ENCODE peak calls at places on chromosomes 13 and 19, in five cellular contexts. One of them, this sample, is unnamed.

GRCh38 chr13:108227651-108228272 is 9.6 kb downstream of the ABHD13 start:
- DNase-seq in CD4-positive, CD25-positive, alpha-beta regulatory T cell: peak
- DNase-seq in fibroblast of mammary gland: peak
- DNase-seq in dorsolateral prefrontal cortex: no peak
- DNase-seq in bronchial epithelial cell: peak
- DNase-seq in this sample: peak

GRCh38 chr19:2453431-2454025 is 3.2 kb downstream of the LMNB2 start:
- DNase-seq in CD4-positive, CD25-positive, alpha-beta regulatory T cell: no peak
- DNase-seq in fibroblast of mammary gland: no peak
- DNase-seq in dorsolateral prefrontal cortex: no peak
- DNase-seq in bronchial epithelial cell: no peak
- DNase-seq in this sample: peak

GRCh38 chr13:111474136-111475002 is 153.9 kb downstream of the TEX29 start:
- DNase-seq in CD4-positive, CD25-positive, alpha-beta regulatory T cell: no peak
- DNase-seq in fibroblast of mammary gland: peak
- DNase-seq in dorsolateral prefrontal cortex: peak
- DNase-seq in bronchial epithelial cell: peak
- DNase-seq in this sample: peak

GRCh38 chr19:581399-582111 is 8.1 kb upstream of the HCN2 start:
- DNase-seq in CD4-positive, CD25-positive, alpha-beta regulatory T cell: no peak
- DNase-seq in fibroblast of mammary gland: no peak
- DNase-seq in dorsolateral prefrontal cortex: no peak
- DNase-seq in bronchial epithelial cell: no peak
- DNase-seq in this sample: no peak

GRCh38 chr13:18971576-18972219 is 209.9 kb downstream of the TUBA3C start:
- DNase-seq in CD4-positive, CD25-positive, alpha-beta regulatory T cell: no peak
- DNase-seq in fibroblast of mammary gland: no peak
- DNase-seq in dorsolateral prefrontal cortex: no peak
- DNase-seq in bronchial epithelial cell: no peak
- DNase-seq in this sample: no peak

GRCh38 chr19:46508206-46508605 is 12.5 kb upstream of the PNMA8B start:
- DNase-seq in CD4-positive, CD25-positive, alpha-beta regulatory T cell: no peak
- DNase-seq in fibroblast of mammary gland: no peak
- DNase-seq in dorsolateral prefrontal cortex: no peak
- DNase-seq in bronchial epithelial cell: no peak
- DNase-seq in this sample: no peak

GRCh38 chr13:41054212-41054877 is 7.0 kb upstream of the WBP4 start:
- DNase-seq in CD4-positive, CD25-positive, alpha-beta regulatory T cell: peak
- DNase-seq in fibroblast of mammary gland: peak
- DNase-seq in dorsolateral prefrontal cortex: no peak
- DNase-seq in bronchial epithelial cell: peak
- DNase-seq in this sample: peak

GRCh38 chr13:22964245-22964966 is 216.4 kb upstream of the SGCG start:
- DNase-seq in CD4-positive, CD25-positive, alpha-beta regulatory T cell: no peak
- DNase-seq in fibroblast of mammary gland: no peak
- DNase-seq in dorsolateral prefrontal cortex: no peak
- DNase-seq in bronchial epithelial cell: no peak
- DNase-seq in this sample: no peak

GRCh38 chr19:10872551-10873107 is 1.3 kb downstream of the CARM1 start:
- DNase-seq in CD4-positive, CD25-positive, alpha-beta regulatory T cell: no peak
- DNase-seq in fibroblast of mammary gland: no peak
- DNase-seq in dorsolateral prefrontal cortex: no peak
- DNase-seq in bronchial epithelial cell: no peak
- DNase-seq in this sample: no peak

GRCh38 chr19:19526581-19527370 is 1.9 kb upstream of the YJEFN3 start:
- DNase-seq in CD4-positive, CD25-positive, alpha-beta regulatory T cell: no peak
- DNase-seq in fibroblast of mammary gland: no peak
- DNase-seq in dorsolateral prefrontal cortex: no peak
- DNase-seq in bronchial epithelial cell: no peak
- DNase-seq in this sample: no peak

GRCh38 chr13:107360010-107360409 is 792.1 kb upstream of the ARGLU1 start:
- DNase-seq in CD4-positive, CD25-positive, alpha-beta regulatory T cell: no peak
- DNase-seq in fibroblast of mammary gland: no peak
- DNase-seq in dorsolateral prefrontal cortex: no peak
- DNase-seq in bronchial epithelial cell: no peak
- DNase-seq in this sample: no peak

GRCh38 chr13:20969182-20969581 is 66.6 kb upstream of the XPO4 start:
- DNase-seq in CD4-positive, CD25-positive, alpha-beta regulatory T cell: no peak
- DNase-seq in fibroblast of mammary gland: peak
- DNase-seq in dorsolateral prefrontal cortex: no peak
- DNase-seq in bronchial epithelial cell: peak
- DNase-seq in this sample: peak

GRCh38 chr19:50210425-50210824 is 7.0 kb downstream of the MYH14 start:
- DNase-seq in CD4-positive, CD25-positive, alpha-beta regulatory T cell: no peak
- DNase-seq in fibroblast of mammary gland: no peak
- DNase-seq in dorsolateral prefrontal cortex: no peak
- DNase-seq in bronchial epithelial cell: no peak
- DNase-seq in this sample: no peak

GRCh38 chr13:75452564-75452963 is 29.4 kb downstream of the TBC1D4 start:
- DNase-seq in CD4-positive, CD25-positive, alpha-beta regulatory T cell: no peak
- DNase-seq in fibroblast of mammary gland: peak
- DNase-seq in dorsolateral prefrontal cortex: no peak
- DNase-seq in bronchial epithelial cell: peak
- DNase-seq in this sample: peak

GRCh38 chr13:100245099-100245498 is 156.2 kb downstream of the PCCA start:
- DNase-seq in CD4-positive, CD25-positive, alpha-beta regulatory T cell: no peak
- DNase-seq in fibroblast of mammary gland: no peak
- DNase-seq in dorsolateral prefrontal cortex: no peak
- DNase-seq in bronchial epithelial cell: no peak
- DNase-seq in this sample: no peak

GRCh38 chr13:110108348-110109139 is 198.4 kb downstream of the COL4A1 start:
- DNase-seq in CD4-positive, CD25-positive, alpha-beta regulatory T cell: no peak
- DNase-seq in fibroblast of mammary gland: peak
- DNase-seq in dorsolateral prefrontal cortex: peak
- DNase-seq in bronchial epithelial cell: peak
- DNase-seq in this sample: peak

GRCh38 chr19:4678881-4679379 is 8.8 kb upstream of the MYDGF start:
- DNase-seq in CD4-positive, CD25-positive, alpha-beta regulatory T cell: no peak
- DNase-seq in fibroblast of mammary gland: peak
- DNase-seq in dorsolateral prefrontal cortex: no peak
- DNase-seq in bronchial epithelial cell: no peak
- DNase-seq in this sample: no peak

GRCh38 chr19:18044825-18045304 is 36.9 kb downstream of the ARRDC2 start:
- DNase-seq in CD4-positive, CD25-positive, alpha-beta regulatory T cell: peak
- DNase-seq in fibroblast of mammary gland: peak
- DNase-seq in dorsolateral prefrontal cortex: peak
- DNase-seq in bronchial epithelial cell: peak
- DNase-seq in this sample: peak

GRCh38 chr19:33815410-33816340 is 19.0 kb downstream of the KCTD15 start:
- DNase-seq in CD4-positive, CD25-positive, alpha-beta regulatory T cell: no peak
- DNase-seq in fibroblast of mammary gland: peak
- DNase-seq in dorsolateral prefrontal cortex: peak
- DNase-seq in bronchial epithelial cell: peak
- DNase-seq in this sample: no peak

GRCh38 chr13:27024781-27025492 is 146.7 kb downstream of the USP12 start:
- DNase-seq in CD4-positive, CD25-positive, alpha-beta regulatory T cell: no peak
- DNase-seq in fibroblast of mammary gland: no peak
- DNase-seq in dorsolateral prefrontal cortex: no peak
- DNase-seq in bronchial epithelial cell: no peak
- DNase-seq in this sample: no peak

GRCh38 chr19:51798958-51799310 is 4.0 kb downstream of the FPR3 start:
- DNase-seq in CD4-positive, CD25-positive, alpha-beta regulatory T cell: no peak
- DNase-seq in fibroblast of mammary gland: no peak
- DNase-seq in dorsolateral prefrontal cortex: no peak
- DNase-seq in bronchial epithelial cell: no peak
- DNase-seq in this sample: no peak

GRCh38 chr19:57406516-57407123 is 4.3 kb upstream of the ZNF17 start:
- DNase-seq in CD4-positive, CD25-positive, alpha-beta regulatory T cell: peak
- DNase-seq in fibroblast of mammary gland: peak
- DNase-seq in dorsolateral prefrontal cortex: no peak
- DNase-seq in bronchial epithelial cell: peak
- DNase-seq in this sample: peak

GRCh38 chr13:23579886-23580706 is 9.9 kb downstream of the TNFRSF19 start:
- DNase-seq in CD4-positive, CD25-positive, alpha-beta regulatory T cell: no peak
- DNase-seq in fibroblast of mammary gland: peak
- DNase-seq in dorsolateral prefrontal cortex: no peak
- DNase-seq in bronchial epithelial cell: peak
- DNase-seq in this sample: no peak

GRCh38 chr19:44808463-44809371 is at the start of gene BCAM:
- DNase-seq in CD4-positive, CD25-positive, alpha-beta regulatory T cell: no peak
- DNase-seq in fibroblast of mammary gland: peak
- DNase-seq in dorsolateral prefrontal cortex: no peak
- DNase-seq in bronchial epithelial cell: no peak
- DNase-seq in this sample: no peak

GRCh38 chr13:20400774-20401173 is 124.9 kb downstream of the CRYL1 start:
- DNase-seq in CD4-positive, CD25-positive, alpha-beta regulatory T cell: no peak
- DNase-seq in fibroblast of mammary gland: peak
- DNase-seq in dorsolateral prefrontal cortex: no peak
- DNase-seq in bronchial epithelial cell: peak
- DNase-seq in this sample: no peak

DNA sequence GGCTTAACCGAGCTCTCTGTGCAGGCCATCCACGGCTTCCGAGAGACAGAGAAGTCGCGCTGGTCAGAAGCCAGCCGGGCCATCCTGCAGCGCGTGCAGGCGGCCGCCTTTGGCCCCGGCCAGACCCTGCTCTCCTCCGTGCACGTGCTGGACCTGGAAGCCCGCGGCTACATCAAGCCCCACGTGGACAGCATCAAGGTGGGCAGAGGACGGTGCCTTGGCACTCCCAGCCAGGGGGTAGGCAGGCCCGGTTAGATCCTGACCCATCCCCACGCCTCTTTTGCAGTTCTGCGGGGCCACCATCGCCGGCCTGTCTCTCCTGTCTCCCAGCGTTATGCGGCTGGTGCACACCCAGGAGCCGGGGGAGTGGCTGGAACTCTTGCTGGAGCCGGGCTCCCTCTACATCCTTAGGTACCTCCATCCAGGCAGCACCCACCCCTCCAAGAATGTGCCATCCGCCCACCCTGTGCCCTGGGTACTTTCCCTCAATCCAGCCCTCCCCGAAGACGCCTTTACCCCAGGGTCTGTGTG is 1.5 kb downstream of the PSPN start:
- DNase-seq in CD4-positive, CD25-positive, alpha-beta regulatory T cell: no peak
- DNase-seq in fibroblast of mammary gland: no peak
- DNase-seq in dorsolateral prefrontal cortex: no peak
- DNase-seq in bronchial epithelial cell: no peak
- DNase-seq in this sample: no peak
- H3K4me3 ChIP-seq in CD4-positive, CD25-positive, alpha-beta regulatory T cell: no peak
- H3K4me3 ChIP-seq in fibroblast of mammary gland: peak
- H3K4me3 ChIP-seq in dorsolateral prefrontal cortex: peak
- H3K4me3 ChIP-seq in bronchial epithelial cell: no peak
- H3K4me3 ChIP-seq in this sample: no peak

GRCh38 chr19:55324705-55325104 is 436 bp downstream of the TMEM150B start:
- DNase-seq in CD4-positive, CD25-positive, alpha-beta regulatory T cell: no peak
- DNase-seq in fibroblast of mammary gland: no peak
- DNase-seq in dorsolateral prefrontal cortex: no peak
- DNase-seq in bronchial epithelial cell: no peak
- DNase-seq in this sample: no peak
- H3K4me3 ChIP-seq in CD4-positive, CD25-positive, alpha-beta regulatory T cell: no peak
- H3K4me3 ChIP-seq in fibroblast of mammary gland: no peak
- H3K4me3 ChIP-seq in dorsolateral prefrontal cortex: no peak
- H3K4me3 ChIP-seq in bronchial epithelial cell: no peak
- H3K4me3 ChIP-seq in this sample: no peak

DNA sequence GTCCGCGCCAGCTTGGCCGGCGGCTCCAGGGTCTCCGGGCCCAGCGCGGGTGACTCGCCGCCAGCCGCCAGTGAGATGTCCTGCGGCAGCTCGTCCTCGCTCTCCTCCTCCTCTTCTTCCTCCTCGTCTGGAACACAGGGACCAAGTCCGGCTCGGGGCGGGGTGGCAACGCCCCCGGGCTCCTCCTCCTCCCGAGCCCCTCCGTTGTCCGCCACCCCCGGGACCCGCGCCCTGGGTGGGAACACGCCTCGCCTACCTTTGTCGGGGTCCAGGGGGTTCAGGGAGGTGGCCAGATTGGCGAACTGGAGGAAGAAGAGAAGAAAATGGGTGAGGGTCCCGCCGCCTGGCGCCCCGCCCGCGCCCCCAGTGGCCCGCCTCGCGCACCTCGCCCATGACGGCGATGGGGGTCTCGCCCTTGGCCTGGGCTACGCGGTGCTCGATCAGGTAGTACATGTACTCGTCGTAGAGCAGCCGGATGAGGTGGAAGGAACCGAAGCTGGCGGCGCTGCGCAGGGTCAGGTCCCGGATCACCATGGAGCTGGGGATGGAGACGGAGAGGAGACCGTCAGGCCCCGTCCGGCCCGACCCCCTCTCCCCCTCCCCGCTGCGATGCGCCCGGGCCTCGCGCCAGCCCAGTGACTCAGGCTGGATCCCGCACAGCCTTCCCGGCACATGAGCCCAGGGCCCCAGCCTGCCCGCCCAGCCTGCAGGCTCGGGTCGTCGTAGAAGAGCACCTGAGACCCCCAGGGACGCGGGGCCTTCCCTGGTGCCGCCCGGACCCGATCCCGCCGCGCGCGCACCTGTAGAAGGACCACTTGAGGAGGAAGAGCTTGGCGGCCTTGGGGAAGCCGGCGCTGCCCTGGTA is 10.7 kb downstream of the DCAF15 start:
- DNase-seq in CD4-positive, CD25-positive, alpha-beta regulatory T cell: no peak
- DNase-seq in fibroblast of mammary gland: peak
- DNase-seq in dorsolateral prefrontal cortex: no peak
- DNase-seq in bronchial epithelial cell: no peak
- DNase-seq in this sample: no peak
- H3K4me3 ChIP-seq in CD4-positive, CD25-positive, alpha-beta regulatory T cell: no peak
- H3K4me3 ChIP-seq in fibroblast of mammary gland: no peak
- H3K4me3 ChIP-seq in dorsolateral prefrontal cortex: no peak
- H3K4me3 ChIP-seq in bronchial epithelial cell: no peak
- H3K4me3 ChIP-seq in this sample: peak

DNA sequence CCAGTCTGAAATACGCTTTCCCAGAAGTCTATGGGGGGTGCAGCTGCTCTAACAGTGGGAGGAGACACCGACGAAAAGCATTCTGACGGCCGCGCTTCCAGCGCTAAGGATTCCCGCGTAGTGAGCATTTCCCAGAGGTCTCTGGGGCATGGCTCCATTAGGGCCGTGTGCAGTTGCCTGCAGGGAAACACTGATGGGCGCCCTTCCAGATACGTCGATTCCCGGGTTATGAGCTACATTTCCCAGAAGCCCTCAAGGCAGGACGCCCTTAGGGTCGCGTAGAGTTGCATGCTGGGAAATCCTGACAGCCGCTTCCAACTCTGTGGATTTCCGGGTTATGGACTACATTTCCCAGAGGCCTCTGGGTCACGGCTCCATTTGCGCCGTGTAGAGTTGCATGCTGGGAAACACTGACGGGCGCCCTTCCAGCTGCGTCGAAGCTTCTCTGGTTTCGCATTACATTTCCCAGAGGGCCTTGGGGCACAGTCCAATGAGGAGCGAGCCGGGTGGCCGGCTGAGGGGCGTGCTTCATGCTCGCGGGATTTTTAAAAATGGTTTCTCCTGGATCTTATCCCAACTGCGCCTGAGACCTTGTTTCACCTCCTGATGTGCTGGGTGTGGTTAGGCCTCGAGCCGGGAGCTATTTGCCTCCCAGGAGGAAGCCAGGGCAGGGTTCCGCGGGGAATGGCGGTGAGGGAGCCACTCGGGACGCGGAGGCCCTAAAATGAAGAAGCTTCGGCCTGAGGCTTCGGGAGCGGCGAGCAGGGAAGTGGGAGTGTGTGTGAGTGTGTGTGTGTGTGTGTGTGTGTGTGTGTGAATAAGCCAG is 17.2 kb upstream of the ZNF331 start:
- DNase-seq in CD4-positive, CD25-positive, alpha-beta regulatory T cell: peak
- DNase-seq in fibroblast of mammary gland: peak
- DNase-seq in dorsolateral prefrontal cortex: peak
- DNase-seq in bronchial epithelial cell: peak
- DNase-seq in this sample: peak
- H3K4me3 ChIP-seq in CD4-positive, CD25-positive, alpha-beta regulatory T cell: peak
- H3K4me3 ChIP-seq in fibroblast of mammary gland: peak
- H3K4me3 ChIP-seq in dorsolateral prefrontal cortex: peak
- H3K4me3 ChIP-seq in bronchial epithelial cell: peak
- H3K4me3 ChIP-seq in this sample: peak

GRCh38 chr19:23118400-23118799 is 1.6 kb downstream of the ZNF730 start:
- DNase-seq in CD4-positive, CD25-positive, alpha-beta regulatory T cell: no peak
- DNase-seq in fibroblast of mammary gland: no peak
- DNase-seq in dorsolateral prefrontal cortex: no peak
- DNase-seq in bronchial epithelial cell: no peak
- DNase-seq in this sample: peak
- H3K4me3 ChIP-seq in CD4-positive, CD25-positive, alpha-beta regulatory T cell: no peak
- H3K4me3 ChIP-seq in fibroblast of mammary gland: no peak
- H3K4me3 ChIP-seq in dorsolateral prefrontal cortex: no peak
- H3K4me3 ChIP-seq in bronchial epithelial cell: no peak
- H3K4me3 ChIP-seq in this sample: no peak

This sample was measured in trophoblast cell.